ENCODE peak calls at places on chromosome 2, in eight cellular contexts. R, Z, A, L, J, U, D and M are unnamed samples.

GRCh38 chr2:12684471-12684936 is 32.2 kb upstream of the TRIB2 start:
- DNase-seq in R (no peak), Z (no peak), A (no peak), L (no peak), J (peak; percentile 31), U (no peak), D (no peak), M (no peak)

GRCh38 chr2:134420256-134420655 is 166.4 kb downstream of the MGAT5 start:
- DNase-seq in R (no peak), Z (no peak), A (no peak), L (no peak), J (no peak), U (no peak), D (no peak), M (no peak)

GRCh38 chr2:158337018-158337417 is 119.5 kb downstream of the CCDC148 start:
- DNase-seq in R (no peak), Z (no peak), A (no peak), L (no peak), J (no peak), U (no peak), D (no peak), M (no peak)

GRCh38 chr2:203562283-203562682 is 27.2 kb upstream of the RAPH1 start:
- DNase-seq in R (no peak), Z (no peak), A (no peak), L (no peak), J (no peak), U (no peak), D (no peak), M (no peak)

GRCh38 chr2:59882822-59883221 is 670.6 kb downstream of the BCL11A start:
- DNase-seq in R (no peak), Z (no peak), A (no peak), L (no peak), J (peak; percentile 77), U (no peak), D (no peak), M (no peak)

GRCh38 chr2:40716879-40717278 is 265.0 kb upstream of the SLC8A1 start:
- DNase-seq in R (no peak), Z (no peak), A (no peak), L (no peak), J (no peak), U (peak; percentile 44), D (no peak), M (no peak)

GRCh38 chr2:31296641-31297287 is 62.8 kb downstream of the EHD3 start:
- DNase-seq in R (no peak), Z (no peak), A (no peak), L (no peak), J (no peak), U (no peak), D (no peak), M (no peak)

GRCh38 chr2:174632847-174633620 is 35.4 kb upstream of the WIPF1 start:
- DNase-seq in R (no peak), Z (no peak), A (no peak), L (no peak), J (no peak), U (no peak), D (peak; percentile 38), M (no peak)

GRCh38 chr2:14815201-14815600 is 182.7 kb downstream of the LRATD1 start:
- DNase-seq in R (no peak), Z (no peak), A (no peak), L (no peak), J (no peak), U (no peak), D (no peak), M (no peak)

GRCh38 chr2:156065912-156066311 is 266.6 kb downstream of the NR4A2 start:
- DNase-seq in R (no peak), Z (no peak), A (peak; percentile 0), L (no peak), J (no peak), U (no peak), D (no peak), M (no peak)

GRCh38 chr2:204670756-204671155 is 125.5 kb downstream of the PARD3B start:
- DNase-seq in R (no peak), Z (no peak), A (no peak), L (no peak), J (no peak), U (no peak), D (no peak), M (no peak)

GRCh38 chr2:27929916-27930486 is 39.5 kb downstream of the BABAM2 start:
- DNase-seq in R (no peak), Z (no peak), A (no peak), L (no peak), J (no peak), U (no peak), D (no peak), M (no peak)

GRCh38 chr2:63698825-63699548 is 110.2 kb downstream of the MDH1 start:
- DNase-seq in R (no peak), Z (no peak), A (peak; percentile 60), L (peak; percentile 58), J (peak; percentile 34), U (peak; percentile 43), D (peak; percentile 34), M (no peak)

GRCh38 chr2:73987109-73987947 is 2.6 kb downstream of the TET3 start:
- DNase-seq in R (no peak), Z (no peak), A (no peak), L (peak; percentile 54), J (no peak), U (no peak), D (no peak), M (no peak)
- TF ChIP-seq CTCF in R (peak; percentile 16), Z (no peak), A (no peak), L (peak; percentile 23), J (no peak), U (peak; percentile 52), D (peak; percentile 23), M (no peak)

GRCh38 chr2:150438654-150439053 is 48.8 kb downstream of the RND3 start:
- DNase-seq in R (no peak), Z (no peak), A (no peak), L (no peak), J (no peak), U (peak; percentile 9), D (no peak), M (no peak)
- TF ChIP-seq CTCF in R (no peak), Z (no peak), A (no peak), L (no peak), J (no peak), U (no peak), D (no peak), M (no peak)

GRCh38 chr2:151914989-151915628 is 86.9 kb upstream of the ARL5A start:
- DNase-seq in R (no peak), Z (no peak), A (no peak), L (no peak), J (no peak), U (no peak), D (no peak), M (peak; percentile 15)
- TF ChIP-seq CTCF in R (no peak), Z (no peak), A (no peak), L (no peak), J (no peak), U (no peak), D (no peak), M (no peak)

DNA sequence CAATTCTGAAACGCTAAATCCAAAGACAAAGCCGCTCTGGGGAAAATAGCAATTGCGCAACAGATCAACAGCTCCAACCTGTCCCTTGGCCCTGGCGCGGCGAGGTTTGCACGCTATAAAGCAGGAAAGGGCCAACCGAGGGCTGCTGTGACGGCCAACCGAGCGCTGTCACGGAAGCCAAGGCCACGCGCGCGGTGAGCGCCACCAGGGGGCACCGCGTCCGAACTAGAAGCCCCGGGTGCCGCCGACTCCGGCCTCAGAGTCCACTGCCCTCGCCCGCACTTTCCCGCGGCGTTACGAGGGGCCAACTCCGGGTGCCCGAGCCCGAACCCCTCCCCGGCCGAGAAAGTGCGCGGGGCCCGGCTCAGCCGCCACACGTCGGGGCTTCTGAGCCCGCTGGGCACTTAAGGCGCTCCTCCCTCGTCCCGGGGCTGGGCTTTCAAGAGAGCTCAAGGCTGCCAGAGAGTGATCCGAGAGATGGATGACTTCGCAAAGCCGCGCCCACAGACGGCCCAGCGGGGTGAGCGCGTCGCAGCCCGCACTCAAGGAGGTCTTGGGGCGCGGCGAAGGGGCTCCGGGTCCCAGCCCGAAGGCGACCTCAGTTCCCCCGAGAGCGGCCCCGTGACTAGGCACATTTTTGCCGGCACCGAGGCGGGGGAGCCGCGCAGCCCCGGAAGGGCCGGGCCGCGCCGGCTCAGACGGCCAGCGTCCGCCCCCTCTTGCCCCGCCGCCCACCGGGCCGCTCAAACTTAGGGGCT is 897 bp downstream of the NFE2L2 start:
- DNase-seq in R (peak; percentile 92), Z (peak; percentile 94), A (peak; percentile 69), L (peak; percentile 85), J (peak; percentile 98), U (peak; percentile 73), D (peak; percentile 96), M (peak; percentile 100)
- TF ChIP-seq CTCF in R (peak; percentile 88), Z (peak; percentile 86), A (peak; percentile 80), L (peak; percentile 85), J (peak; percentile 82), U (peak; percentile 85), D (peak; percentile 88), M (peak; percentile 84)

GRCh38 chr2:230619471-230619870 is 93.2 kb upstream of the CAB39 start:
- DNase-seq in R (no peak), Z (no peak), A (no peak), L (no peak), J (no peak), U (no peak), D (no peak), M (no peak)

GRCh38 chr2:230614040-230614439 is 98.6 kb upstream of the CAB39 start:
- DNase-seq in R (no peak), Z (no peak), A (no peak), L (no peak), J (no peak), U (no peak), D (no peak), M (no peak)

GRCh38 chr2:230614913-230615332 is 97.7 kb upstream of the CAB39 start:
- DNase-seq in R (no peak), Z (no peak), A (no peak), L (peak; percentile 70), J (no peak), U (no peak), D (peak; percentile 71), M (no peak)
- TF ChIP-seq CTCF in R (no peak), Z (no peak), A (no peak), L (no peak), J (no peak), U (no peak), D (no peak), M (no peak)

GRCh38 chr2:45771251-45771650 is 119.8 kb downstream of the PRKCE start:
- DNase-seq in R (no peak), Z (peak; percentile 59), A (no peak), L (no peak), J (no peak), U (no peak), D (no peak), M (peak; percentile 70)
- TF ChIP-seq CTCF in R (no peak), Z (no peak), A (no peak), L (no peak), J (no peak), U (no peak), D (no peak), M (no peak)

DNA sequence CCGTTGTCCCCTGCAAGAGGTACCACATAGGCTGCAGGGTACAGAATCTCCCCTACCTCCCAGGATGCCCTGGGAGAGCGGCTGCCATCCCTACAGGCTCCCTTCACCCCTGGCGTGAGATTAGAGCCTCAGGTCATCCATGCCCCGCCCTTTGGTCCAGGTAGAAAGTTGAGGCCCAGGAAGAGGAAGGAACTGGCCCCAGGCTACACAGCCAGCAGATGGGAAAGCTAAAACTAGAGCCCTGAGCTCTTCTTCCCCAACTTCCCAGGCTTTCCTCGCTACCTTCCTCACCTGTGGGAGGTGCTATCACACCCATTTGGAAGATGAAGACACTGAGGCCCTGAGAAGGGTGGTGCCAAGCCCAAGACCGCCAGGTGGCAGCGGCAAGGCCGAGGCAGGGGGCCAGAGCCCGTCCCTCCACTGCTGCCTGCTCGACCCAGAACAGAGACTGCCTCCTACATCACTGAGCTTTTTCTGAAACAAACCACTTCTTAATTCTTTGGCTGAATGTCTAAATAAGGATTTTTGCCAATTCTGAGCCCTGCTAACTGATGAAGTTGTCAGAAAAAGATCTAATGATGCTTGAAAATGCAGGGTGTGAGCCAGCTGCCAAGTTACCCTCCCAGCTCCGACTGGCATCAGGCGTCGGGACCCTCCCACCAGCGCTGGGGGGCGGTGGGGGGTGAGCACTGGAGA is 25.7 kb downstream of the CIB4 start:
- DNase-seq in R (no peak), Z (no peak), A (no peak), L (no peak), J (no peak), U (no peak), D (no peak), M (no peak)
- TF ChIP-seq CTCF in R (no peak), Z (no peak), A (peak; percentile 47), L (no peak), J (no peak), U (no peak), D (peak; percentile 45), M (no peak)